ENCODE peak calls at places on chromosomes 6 and 20, in four cellular contexts. H is neuronal stem cell, K is HCT116, Q is endothelial cell of umbilical vein. A is an unnamed sample.

GRCh38 chr6:149013932-149014331 is 267.1 kb downstream of the UST start:
- DNase-seq in K (no peak), Q (no peak), H (no peak), A (peak; percentile 73)

GRCh38 chr6:63214816-63215215 is 3.5 kb downstream of the FKBP1C start:
- DNase-seq in Q (no peak), H (no peak), K (no peak), A (no peak)

GRCh38 chr20:7714549-7714948 is 225.7 kb downstream of the HAO1 start:
- DNase-seq in H (no peak), K (no peak), Q (no peak), A (no peak)

GRCh38 chr6:136923116-136923953 is 1.2 kb downstream of the SLC35D3 start:
- DNase-seq in K (no peak), Q (no peak), H (no peak), A (peak; percentile 80)

GRCh38 chr20:58137651-58138265 is 90.7 kb downstream of the ANKRD60 start:
- DNase-seq in K (no peak), Q (no peak), H (no peak), A (peak; percentile 24)

GRCh38 chr6:9139762-9140161 is 704.4 kb upstream of the SLC35B3 start:
- DNase-seq in K (no peak), Q (no peak), H (no peak), A (no peak)

GRCh38 chr6:84033523-84034451 is at the start of gene MRAP2:
- DNase-seq in Q (peak; percentile 32), H (peak; percentile 53), K (no peak), A (peak; percentile 84)

GRCh38 chr6:55654445-55654844 is 75.5 kb upstream of the HMGCLL1 start:
- DNase-seq in H (no peak), Q (no peak), K (no peak), A (no peak)

GRCh38 chr6:28399370-28400121 is at the start of gene ZSCAN12:
- DNase-seq in Q (peak; percentile 72), H (peak; percentile 84), K (no peak), A (peak; percentile 95)

GRCh38 chr6:167705211-167705750 is 121.4 kb upstream of the AFDN start:
- DNase-seq in K (no peak), Q (no peak), H (no peak), A (peak; percentile 35)

GRCh38 chr20:63137851-63138415 is 78.0 kb downstream of the YTHDF1 start:
- DNase-seq in H (no peak), K (no peak), Q (no peak), A (no peak)

GRCh38 chr6:162543221-162543620 is 184.3 kb downstream of the PRKN start:
- DNase-seq in H (peak; percentile 1), Q (no peak), K (no peak), A (peak; percentile 80)

GRCh38 chr6:149035806-149036205 is 281.7 kb upstream of the TAB2 start:
- DNase-seq in H (no peak), Q (no peak), K (no peak), A (no peak)

GRCh38 chr20:51372176-51372803 is 170.2 kb downstream of the NFATC2 start:
- DNase-seq in K (peak; percentile 49), Q (peak; percentile 73), H (peak; percentile 47), A (peak; percentile 93)

GRCh38 chr6:21914121-21914973 is 320.8 kb downstream of the SOX4 start:
- DNase-seq in H (no peak), K (no peak), Q (peak; percentile 84), A (no peak)

GRCh38 chr20:63750807-63751470 is 11.4 kb downstream of the SLC2A4RG start:
- DNase-seq in Q (no peak), H (no peak), K (no peak), A (peak; percentile 67)

GRCh38 chr6:137766596-137767370 is 100.3 kb upstream of the TNFAIP3 start:
- DNase-seq in Q (no peak), H (no peak), K (no peak), A (no peak)

GRCh38 chr6:148517518-148517917 is 174.9 kb downstream of the SASH1 start:
- DNase-seq in Q (no peak), K (no peak), H (no peak), A (no peak)

GRCh38 chr20:53778041-53778516 is 184.4 kb upstream of the ZNF217 start:
- DNase-seq in Q (no peak), H (no peak), K (no peak), A (no peak)

GRCh38 chr6:55868910-55869479 is 6.4 kb downstream of the BMP5 start:
- DNase-seq in K (peak; percentile 2), H (no peak), Q (no peak), A (no peak)

GRCh38 chr6:15608406-15608805 is 54.4 kb downstream of the DTNBP1 start:
- DNase-seq in H (no peak), K (peak; percentile 21), Q (peak; percentile 69), A (no peak)

GRCh38 chr6:659716-660581 is 3.0 kb upstream of the HUS1B start:
- DNase-seq in Q (no peak), K (no peak), H (no peak), A (peak; percentile 88)
- H3K9ac ChIP-seq in Q (no peak overlapping the region), K (no peak overlapping the region), H (no peak overlapping the region), A (no peak overlapping the region)

DNA sequence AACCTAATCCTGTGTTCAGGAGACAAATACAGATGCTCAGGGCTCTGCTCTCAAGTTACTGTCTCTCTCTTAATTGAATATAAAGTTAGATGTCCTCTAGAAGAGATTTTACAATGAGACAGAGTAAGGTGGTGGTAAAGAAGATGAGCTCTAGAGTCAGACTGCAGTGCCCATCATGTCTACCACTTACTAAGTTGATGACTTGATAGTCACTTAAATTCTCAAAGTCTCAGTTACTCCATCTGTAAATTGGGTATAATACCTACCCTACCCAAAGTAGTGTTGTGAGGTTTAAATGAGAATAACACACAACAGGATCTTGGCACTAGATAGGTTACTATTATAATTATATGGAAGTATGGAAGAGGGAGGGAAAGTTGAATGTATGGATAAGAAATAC is 1.6 kb downstream of the DHX35 start:
- DNase-seq in K (no peak), Q (no peak), H (no peak), A (no peak)
- H3K9ac ChIP-seq in K (no peak overlapping the region), Q (no peak overlapping the region), H (no peak overlapping the region), A (no peak overlapping the region)

GRCh38 chr6:6494677-6495076 is 93.8 kb upstream of the LY86 start:
- DNase-seq in H (peak; percentile 15), K (peak; percentile 49), Q (no peak), A (peak; percentile 95)
- H3K9ac ChIP-seq in H (no peak overlapping the region), K (no peak overlapping the region), Q (no peak overlapping the region), A (no peak overlapping the region)

GRCh38 chr6:160931378-160932343 is 59.9 kb upstream of the MAP3K4 start:
- DNase-seq in H (no peak), Q (no peak), K (no peak), A (peak; percentile 79)
- H3K9ac ChIP-seq in H (peak overlapping the region; percentile 65), Q (no peak overlapping the region), K (no peak overlapping the region), A (no peak overlapping the region)

GRCh38 chr20:23047738-23048214 is 1.7 kb downstream of the THBD start:
- DNase-seq in H (no peak), Q (peak; percentile 47), K (no peak), A (peak; percentile 82)

GRCh38 chr20:23050847-23051627 is 1.6 kb upstream of the THBD start:
- DNase-seq in H (peak; percentile 87), Q (peak; percentile 94), K (peak; percentile 42), A (peak; percentile 98)

GRCh38 chr20:23048283-23049200 is 930 bp downstream of the THBD start:
- DNase-seq in K (no peak), Q (peak; percentile 70), H (peak; percentile 24), A (peak; percentile 90)

GRCh38 chr20:23049201-23049932 is at the start of gene THBD:
- DNase-seq in H (peak; percentile 30), Q (peak; percentile 86), K (no peak), A (peak; percentile 85)

GRCh38 chr20:23049933-23050838 is 714 bp upstream of the THBD start:
- DNase-seq in K (no peak), H (peak; percentile 29), Q (no peak), A (peak; percentile 80)
- H3K9ac ChIP-seq in K (peak overlapping the region; percentile 57), H (peak overlapping the region; percentile 70), Q (peak overlapping the region; percentile 62), A (no peak overlapping the region)

DNA sequence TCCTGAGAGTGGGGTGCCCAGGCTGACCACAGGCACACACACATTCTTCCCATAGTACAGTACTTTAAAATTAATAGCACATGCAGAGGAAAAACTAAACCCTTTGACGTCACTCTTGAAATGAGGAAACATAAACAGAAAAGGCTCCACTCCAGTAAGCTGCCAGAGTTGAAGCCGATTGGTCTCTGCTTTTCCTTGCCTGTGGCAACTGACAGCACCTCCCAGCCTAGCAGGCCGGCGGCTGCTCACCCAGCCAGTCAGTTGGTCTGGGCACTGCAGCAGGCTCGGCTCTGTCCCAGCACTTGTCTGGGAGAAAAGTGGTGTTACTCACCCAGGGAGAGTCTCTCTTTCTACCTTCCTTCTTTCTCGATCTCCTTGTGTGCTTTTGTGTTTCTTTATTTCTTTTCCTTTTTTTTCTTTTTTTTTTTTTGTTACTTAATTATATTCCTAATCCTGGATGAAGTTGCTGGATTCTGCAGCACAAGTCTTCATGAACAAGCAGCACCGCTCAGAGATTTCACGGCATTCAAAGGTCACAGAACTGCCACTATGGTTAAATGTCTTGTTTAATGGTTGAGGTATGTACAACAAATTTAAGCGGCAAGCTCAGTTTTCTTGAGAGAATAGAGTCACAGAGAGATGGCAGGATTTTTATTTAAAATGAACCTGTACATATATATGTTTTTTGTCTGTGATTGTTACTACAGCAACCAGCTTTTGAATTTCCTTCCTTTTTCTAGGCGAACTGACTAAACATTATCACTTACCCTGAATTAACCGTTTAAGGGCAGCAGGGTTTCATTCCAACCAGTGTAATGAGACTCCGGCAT is at the start of gene PDE7B:
- DNase-seq in K (no peak), Q (peak; percentile 89), H (peak; percentile 15), A (peak; percentile 85)
- H3K9ac ChIP-seq in K (no peak within 1 kb of the TSS), Q (peak within 1 kb of the TSS; percentile 66), H (no peak within 1 kb of the TSS), A (no peak within 1 kb of the TSS)

GRCh38 chr6:33620158-33620583 is 951 bp upstream of the ITPR3 start:
- DNase-seq in H (no peak), K (no peak), Q (peak; percentile 60), A (peak; percentile 76)
- H3K9ac ChIP-seq in H (no peak overlapping the region), K (peak overlapping the region; percentile 99), Q (peak overlapping the region; percentile 70), A (peak overlapping the region; percentile 28)

GRCh38 chr20:37397954-37398749 is 52.2 kb downstream of the SRC start:
- DNase-seq in K (no peak), Q (no peak), H (no peak), A (no peak)

GRCh38 chr20:37395411-37395800 is 49.5 kb downstream of the SRC start:
- DNase-seq in Q (no peak), H (no peak), K (no peak), A (no peak)

GRCh38 chr20:37395921-37396519 is 50.1 kb downstream of the SRC start:
- DNase-seq in Q (no peak), H (no peak), K (no peak), A (peak; percentile 91)

GRCh38 chr20:37397076-37397953 is 51.4 kb downstream of the SRC start:
- DNase-seq in H (no peak), K (no peak), Q (no peak), A (no peak)

GRCh38 chr20:37396520-37397075 is 50.7 kb downstream of the SRC start:
- DNase-seq in Q (no peak), K (no peak), H (peak; percentile 92), A (peak; percentile 95)
- H3K9ac ChIP-seq in Q (no peak overlapping the region), K (no peak overlapping the region), H (peak overlapping the region; percentile 71), A (no peak overlapping the region)

GRCh38 chr6:34062156-34062555 is 83.7 kb downstream of the GRM4 start:
- DNase-seq in Q (no peak), H (no peak), K (no peak), A (no peak)
- H3K9ac ChIP-seq in Q (no peak overlapping the region), H (no peak overlapping the region), K (no peak overlapping the region), A (no peak overlapping the region)

A was measured in endodermal cell.